ENCODE peak calls at places on chromosomes 7 and 10, in four cellular contexts. P is NCI-H1092 treated with DMSO at 0.1 percent for 48 hours, F is AG08395, S is neural progenitor cell. M is an unnamed sample.
A peak's percentile ranks its signal among the peaks of the same experiment; 100 is the strongest.

GRCh38 chr7:41732279-41733062 is 29.6 kb upstream of the INHBA start:
- DNase-seq in P (no peak), F (peak; percentile 24), S (peak; percentile 26), M (peak; percentile 55)

GRCh38 chr7:20153999-20154398 is 63.2 kb downstream of the MACC1 start:
- DNase-seq in P (no peak), F (peak; percentile 19), S (no peak), M (no peak)

GRCh38 chr10:19778996-19779395 is 37.2 kb upstream of the PLXDC2 start:
- DNase-seq in P (no peak), F (no peak), S (no peak), M (no peak)

GRCh38 chr10:13349776-13350274 is 1.7 kb upstream of the SEPHS1 start:
- DNase-seq in P (no peak), F (peak; percentile 73), S (peak; percentile 47), M (peak; percentile 69)

GRCh38 chr10:50596456-50596855 is 27.3 kb downstream of the SGMS1 start:
- DNase-seq in P (no peak), F (no peak), S (no peak), M (no peak)

GRCh38 chr7:50959991-50960390 is 177.3 kb upstream of the GRB10 start:
- DNase-seq in P (no peak), F (no peak), S (no peak), M (no peak)

GRCh38 chr10:121007264-121007663 is 156.1 kb downstream of the WDR11 start:
- DNase-seq in P (no peak), F (no peak), S (no peak), M (no peak)

GRCh38 chr10:89419548-89419947 is 5.2 kb downstream of the IFIT5 start:
- DNase-seq in P (no peak), F (no peak), S (no peak), M (no peak)

GRCh38 chr10:125747417-125747816 is 27.9 kb downstream of the EDRF1 start:
- DNase-seq in P (no peak), F (no peak), S (no peak), M (no peak)

GRCh38 chr7:126656165-126656564 is 596.6 kb downstream of the GRM8 start:
- DNase-seq in P (no peak), F (no peak), S (peak; percentile 4), M (no peak)

GRCh38 chr7:18727094-18727870 is 231.7 kb downstream of the HDAC9 start:
- DNase-seq in P (no peak), F (no peak), S (no peak), M (no peak)

GRCh38 chr7:112877671-112878460 is 87.7 kb upstream of the TMEM168 start:
- DNase-seq in P (no peak), F (no peak), S (no peak), M (no peak)

GRCh38 chr10:100380400-100380799 is 33.4 kb downstream of the SCD start:
- DNase-seq in P (no peak), F (no peak), S (no peak), M (peak; percentile 5)

GRCh38 chr7:30321089-30321991 is 36.9 kb downstream of the ZNRF2 start:
- DNase-seq in P (peak; percentile 16), F (peak; percentile 7), S (peak; percentile 15), M (no peak)

GRCh38 chr7:18305866-18306265 is 189.7 kb upstream of the HDAC9 start:
- DNase-seq in P (no peak), F (no peak), S (no peak), M (no peak)

GRCh38 chr7:104179178-104179577 is 28.6 kb downstream of the ORC5 start:
- DNase-seq in P (no peak), F (no peak), S (peak; percentile 5), M (no peak)